ENCODE peak calls at places on chromosome X, in five cellular contexts. One of them, this sample, is unnamed.

GRCh38 chrX:2584216-2584615 is 83.4 kb upstream of the DHRSX start:
- DNase-seq in GM12864: no peak
- DNase-seq in NB4: no peak
- DNase-seq in AG10803: no peak
- DNase-seq in kidney epithelial cell: no peak
- DNase-seq in this sample: no peak

GRCh38 chrX:44245730-44246129 is 97.7 kb downstream of the EFHC2 start:
- DNase-seq in GM12864: no peak
- DNase-seq in NB4: no peak
- DNase-seq in AG10803: no peak
- DNase-seq in kidney epithelial cell: no peak
- DNase-seq in this sample: no peak

GRCh38 chrX:69919749-69920148 is 130.0 kb downstream of the AWAT2 start:
- DNase-seq in GM12864: no peak
- DNase-seq in NB4: no peak
- DNase-seq in AG10803: no peak
- DNase-seq in kidney epithelial cell: no peak
- DNase-seq in this sample: no peak

GRCh38 chrX:39848243-39848642 is 249.5 kb downstream of the BCOR start:
- DNase-seq in GM12864: no peak
- DNase-seq in NB4: no peak
- DNase-seq in AG10803: peak; percentile 22
- DNase-seq in kidney epithelial cell: no peak
- DNase-seq in this sample: no peak

GRCh38 chrX:48966796-48967579 is 4.7 kb downstream of the KCND1 start:
- DNase-seq in GM12864: no peak
- DNase-seq in NB4: no peak
- DNase-seq in AG10803: peak; percentile 53
- DNase-seq in kidney epithelial cell: peak; percentile 23
- DNase-seq in this sample: no peak

GRCh38 chrX:48021026-48021900 is 14.5 kb downstream of the SPACA5 start:
- DNase-seq in GM12864: peak; percentile 76
- DNase-seq in NB4: peak; percentile 84
- DNase-seq in AG10803: peak; percentile 84
- DNase-seq in kidney epithelial cell: no peak
- DNase-seq in this sample: peak; percentile 26

GRCh38 chrX:71301195-71301924 is at the start of gene ITGB1BP2:
- DNase-seq in GM12864: no peak
- DNase-seq in NB4: peak; percentile 42
- DNase-seq in AG10803: no peak
- DNase-seq in kidney epithelial cell: no peak
- DNase-seq in this sample: peak; percentile 19

GRCh38 chrX:69179380-69179911 is 14.2 kb upstream of the PJA1 start:
- DNase-seq in GM12864: no peak
- DNase-seq in NB4: no peak
- DNase-seq in AG10803: peak; percentile 3
- DNase-seq in kidney epithelial cell: peak; percentile 18
- DNase-seq in this sample: no peak

GRCh38 chrX:113260474-113260873 is 419.8 kb upstream of the AMOT start:
- DNase-seq in GM12864: no peak
- DNase-seq in NB4: peak; percentile 27
- DNase-seq in AG10803: peak; percentile 0
- DNase-seq in kidney epithelial cell: no peak
- DNase-seq in this sample: no peak

GRCh38 chrX:73916931-73917657 is 354.1 kb downstream of the CHIC1 start:
- DNase-seq in GM12864: no peak
- DNase-seq in NB4: peak; percentile 65
- DNase-seq in AG10803: peak; percentile 89
- DNase-seq in kidney epithelial cell: peak; percentile 74
- DNase-seq in this sample: peak; percentile 59

DNA sequence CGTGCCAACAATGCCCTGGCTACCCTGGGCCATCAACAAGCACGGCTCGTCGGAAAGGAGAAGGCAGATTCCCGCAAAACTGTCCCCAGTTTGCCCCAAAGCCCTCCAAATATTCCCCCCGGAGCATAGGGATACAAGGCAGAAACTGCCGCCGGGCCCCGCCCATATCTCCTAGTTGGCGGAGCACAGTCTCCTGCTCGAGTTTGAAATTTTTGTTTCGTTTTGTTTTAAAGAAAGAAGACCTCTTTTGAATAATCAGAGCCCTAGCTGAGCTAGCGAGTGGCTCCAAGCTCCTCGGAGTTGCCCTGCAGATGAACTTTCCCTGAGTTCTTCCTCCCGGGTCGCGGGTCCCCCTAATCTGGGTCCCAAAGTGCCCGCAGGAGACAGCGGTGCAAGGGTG is 138.1 kb upstream of the ZIC3 start:
- DNase-seq in GM12864: no peak
- DNase-seq in NB4: no peak
- DNase-seq in AG10803: peak; percentile 0
- DNase-seq in kidney epithelial cell: no peak
- DNase-seq in this sample: no peak
- H3K4me3 ChIP-seq in GM12864: peak overlapping the region; percentile 29
- H3K4me3 ChIP-seq in NB4: no peak overlapping the region
- H3K4me3 ChIP-seq in AG10803: peak overlapping the region; percentile 56
- H3K4me3 ChIP-seq in kidney epithelial cell: peak overlapping the region; percentile 24
- H3K4me3 ChIP-seq in this sample: peak overlapping the region; percentile 37

DNA sequence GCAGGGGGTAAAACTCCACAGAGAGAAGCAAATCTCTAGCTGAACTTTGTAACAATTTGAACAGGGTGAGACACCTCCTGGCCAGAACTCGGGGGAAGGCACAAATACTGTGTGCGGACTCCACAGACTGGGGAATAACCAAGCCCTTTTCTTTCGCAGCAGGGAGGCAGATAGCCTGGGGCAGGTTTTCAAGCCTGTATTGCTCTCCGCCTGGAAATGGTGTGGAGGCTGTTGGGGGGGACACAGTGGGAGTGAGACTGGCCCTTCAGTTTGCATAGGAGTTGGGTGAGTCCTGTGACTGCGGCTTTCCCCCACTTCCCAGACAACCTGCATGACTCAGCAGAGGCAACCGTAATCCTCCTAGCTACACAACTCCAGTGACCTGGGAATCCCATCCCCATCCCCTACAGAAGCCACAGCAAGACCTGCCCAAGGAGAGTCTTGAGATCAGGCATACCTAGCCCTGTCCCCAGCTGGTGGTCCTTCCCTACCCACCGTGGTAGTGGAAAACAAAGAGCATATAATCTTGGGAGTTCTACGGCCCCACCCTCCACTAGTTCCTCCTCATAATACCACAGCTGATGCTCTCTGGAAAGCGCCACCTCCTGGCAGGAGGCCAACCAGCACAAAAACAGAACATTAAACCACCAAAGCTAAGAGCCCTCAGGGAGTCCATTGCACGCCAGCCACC is 12.9 kb upstream of the SMPX start:
- DNase-seq in GM12864: no peak
- DNase-seq in NB4: no peak
- DNase-seq in AG10803: no peak
- DNase-seq in kidney epithelial cell: no peak
- DNase-seq in this sample: no peak
- TF ChIP-seq CTCF in GM12864: no peak
- TF ChIP-seq CTCF in NB4: peak; percentile 26
- TF ChIP-seq CTCF in AG10803: no peak
- TF ChIP-seq CTCF in kidney epithelial cell: no peak
- TF ChIP-seq CTCF in this sample: no peak

DNA sequence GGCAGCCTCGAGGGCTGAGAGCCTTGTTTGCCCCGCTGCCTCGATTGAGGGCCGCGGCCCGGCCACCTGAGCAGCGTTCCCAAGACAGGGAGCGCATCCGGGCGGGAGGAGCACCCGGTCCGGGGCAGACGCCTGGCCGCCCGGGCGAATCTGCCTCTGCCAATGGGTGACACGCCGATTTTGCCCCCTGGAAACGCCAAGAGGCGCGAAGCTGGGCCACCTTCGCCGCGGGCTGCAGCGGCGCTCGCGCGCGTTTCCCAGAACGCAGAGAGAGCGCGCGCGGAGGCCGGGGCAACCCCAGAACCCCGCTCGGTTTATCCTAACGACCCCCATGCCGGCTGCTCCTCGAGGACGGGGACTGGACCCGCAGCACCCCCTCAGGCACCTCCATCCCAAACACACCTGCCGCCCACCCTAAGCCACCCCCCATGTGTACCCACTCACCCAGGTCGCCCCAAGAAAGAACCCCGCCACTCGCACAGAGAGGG is 576 bp downstream of the MAP7D2 start:
- DNase-seq in GM12864: no peak
- DNase-seq in NB4: no peak
- DNase-seq in AG10803: no peak
- DNase-seq in kidney epithelial cell: no peak
- DNase-seq in this sample: no peak
- H3K4me3 ChIP-seq in GM12864: no peak overlapping the region
- H3K4me3 ChIP-seq in NB4: no peak overlapping the region
- H3K4me3 ChIP-seq in AG10803: peak overlapping the region; percentile 36
- H3K4me3 ChIP-seq in kidney epithelial cell: peak overlapping the region; percentile 27
- H3K4me3 ChIP-seq in this sample: peak overlapping the region; percentile 25

GRCh38 chrX:54452920-54453319 is 12.7 kb downstream of the TSR2 start:
- DNase-seq in GM12864: no peak
- DNase-seq in NB4: peak; percentile 17
- DNase-seq in AG10803: peak; percentile 9
- DNase-seq in kidney epithelial cell: no peak
- DNase-seq in this sample: no peak
- TF ChIP-seq CTCF in GM12864: peak; percentile 15
- TF ChIP-seq CTCF in NB4: peak; percentile 15
- TF ChIP-seq CTCF in AG10803: peak; percentile 32
- TF ChIP-seq CTCF in kidney epithelial cell: peak; percentile 32
- TF ChIP-seq CTCF in this sample: peak; percentile 33

DNA sequence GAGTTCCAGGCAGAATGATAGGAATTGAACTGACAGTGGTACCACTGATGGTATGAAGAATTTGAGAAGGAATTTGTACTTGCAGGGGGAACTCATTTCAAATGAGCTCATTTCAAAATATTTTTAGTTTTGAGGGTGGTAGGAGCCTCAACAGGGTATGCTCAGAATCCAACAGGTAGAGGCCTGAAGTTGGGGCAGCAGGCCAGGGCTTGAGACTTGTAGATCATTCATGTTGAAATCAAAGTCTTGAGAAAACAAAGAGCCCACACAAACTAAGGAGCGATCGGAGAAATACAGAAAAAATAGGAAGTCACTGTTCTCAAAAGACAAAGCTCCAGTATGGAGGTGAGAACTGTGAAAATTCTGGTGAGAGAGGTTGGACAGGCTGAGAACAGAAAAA is 1.0 kb upstream of the SLC9A6 start:
- DNase-seq in GM12864: no peak
- DNase-seq in NB4: no peak
- DNase-seq in AG10803: no peak
- DNase-seq in kidney epithelial cell: no peak
- DNase-seq in this sample: no peak
- H3K4me3 ChIP-seq in GM12864: no peak overlapping the region
- H3K4me3 ChIP-seq in NB4: peak overlapping the region; percentile 76
- H3K4me3 ChIP-seq in AG10803: no peak overlapping the region
- H3K4me3 ChIP-seq in kidney epithelial cell: no peak overlapping the region
- H3K4me3 ChIP-seq in this sample: peak overlapping the region; percentile 74

GRCh38 chrX:95884196-95884595 is 800.4 kb upstream of the DIAPH2 start:
- DNase-seq in GM12864: no peak
- DNase-seq in NB4: no peak
- DNase-seq in AG10803: no peak
- DNase-seq in kidney epithelial cell: no peak
- DNase-seq in this sample: no peak

GRCh38 chrX:95875661-95876060 is 809.0 kb upstream of the DIAPH2 start:
- DNase-seq in GM12864: no peak
- DNase-seq in NB4: no peak
- DNase-seq in AG10803: no peak
- DNase-seq in kidney epithelial cell: no peak
- DNase-seq in this sample: no peak

DNA sequence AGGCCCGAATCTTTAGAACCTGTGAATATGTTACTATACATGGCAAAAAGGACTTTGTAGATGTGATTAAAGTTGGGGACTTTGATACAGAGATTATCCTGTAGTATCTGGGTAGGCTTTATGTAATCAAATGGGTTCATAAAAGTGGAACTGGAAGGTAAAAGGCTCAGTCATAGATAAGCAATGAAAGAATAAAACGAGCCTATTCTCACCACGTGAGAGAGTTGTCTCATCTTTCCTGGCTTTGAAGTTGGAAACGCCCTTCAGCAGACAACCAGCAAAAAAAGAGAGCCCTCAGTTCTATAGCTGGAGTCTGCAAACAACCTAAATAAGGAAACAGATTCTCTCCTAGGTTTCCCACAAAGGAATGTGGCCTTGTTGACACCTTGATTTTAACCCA is 805.8 kb upstream of the DIAPH2 start:
- DNase-seq in GM12864: no peak
- DNase-seq in NB4: no peak
- DNase-seq in AG10803: no peak
- DNase-seq in kidney epithelial cell: no peak
- DNase-seq in this sample: no peak
- TF ChIP-seq CTCF in GM12864: no peak
- TF ChIP-seq CTCF in NB4: no peak
- TF ChIP-seq CTCF in AG10803: no peak
- TF ChIP-seq CTCF in kidney epithelial cell: no peak
- TF ChIP-seq CTCF in this sample: no peak